ENCODE peak calls at places on chromosomes 6 and 20, in four cellular contexts. T is HL-60, I is K562, W is GM12878. Z is an unnamed sample.

GRCh38 chr20:4512891-4513550 is 208.7 kb upstream of the PRND start:
- DNase-seq in I (no peak), T (no peak), W (no peak), Z (no peak)

GRCh38 chr6:5036309-5036708 is 32.5 kb upstream of the RPP40 start:
- DNase-seq in T (no peak), W (no peak), I (peak; percentile 34), Z (no peak)

GRCh38 chr6:146905313-146905712 is 298.9 kb upstream of the STXBP5 start:
- DNase-seq in I (no peak), T (no peak), W (no peak), Z (no peak)

GRCh38 chr6:40722553-40723258 is 135.5 kb upstream of the LRFN2 start:
- DNase-seq in T (no peak), I (no peak), W (no peak), Z (no peak)

GRCh38 chr6:105873256-105873704 is 212.9 kb upstream of the PRDM1 start:
- DNase-seq in W (no peak), T (no peak), I (no peak), Z (no peak)

GRCh38 chr20:2122921-2123320 is 21.3 kb downstream of the STK35 start:
- DNase-seq in I (no peak), W (no peak), T (no peak), Z (no peak)

GRCh38 chr6:90383212-90383611 is 86.6 kb upstream of the BACH2 start:
- DNase-seq in W (no peak), I (no peak), T (no peak), Z (no peak)

GRCh38 chr20:48682529-48683385 is 145.0 kb downstream of the PREX1 start:
- DNase-seq in I (peak; percentile 68), W (no peak), T (no peak), Z (no peak)

GRCh38 chr6:28871335-28872156 is 52.2 kb downstream of the TRIM27 start:
- DNase-seq in I (no peak), W (no peak), T (no peak), Z (no peak)

GRCh38 chr6:11653028-11653583 is 115.6 kb downstream of the TMEM170B start:
- DNase-seq in I (no peak), W (no peak), T (peak; percentile 5), Z (peak; percentile 19)

GRCh38 chr20:53547664-53548239 is 45.9 kb downstream of the ZNF217 start:
- DNase-seq in W (peak; percentile 21), T (no peak), I (peak; percentile 41), Z (peak; percentile 37)

GRCh38 chr20:19672498-19672897 is 85.6 kb upstream of the RIN2 start:
- DNase-seq in T (no peak), I (no peak), W (no peak), Z (no peak)

GRCh38 chr6:14857501-14857900 is 388.4 kb upstream of the JARID2 start:
- DNase-seq in T (no peak), I (no peak), W (no peak), Z (no peak)

GRCh38 chr20:40604416-40604815 is 84.6 kb downstream of the MAFB start:
- DNase-seq in I (no peak), T (no peak), W (no peak), Z (no peak)

GRCh38 chr6:122758927-122759334 is 20.6 kb upstream of the FABP7 start:
- DNase-seq in T (no peak), I (no peak), W (no peak), Z (no peak)

GRCh38 chr6:35397806-35398418 is 54.2 kb upstream of the FANCE start:
- DNase-seq in I (no peak), W (no peak), T (no peak), Z (no peak)

GRCh38 chr20:58787211-58788067 is 63.3 kb downstream of the GNAS-AS1 start:
- DNase-seq in T (no peak), I (no peak), W (no peak), Z (no peak)

GRCh38 chr6:32148289-32148688 is 3.5 kb downstream of the PRRT1 start:
- DNase-seq in T (no peak), W (no peak), I (no peak), Z (no peak)

GRCh38 chr6:34601706-34602105 is 45.6 kb upstream of the SPDEF start:
- DNase-seq in I (no peak), T (no peak), W (no peak), Z (no peak)

GRCh38 chr6:36772401-36772800 is 66.8 kb downstream of the CPNE5 start:
- DNase-seq in W (no peak), T (no peak), I (no peak), Z (no peak)

GRCh38 chr6:3267162-3267561 is 8.4 kb downstream of the PSMG4 start:
- DNase-seq in W (no peak), T (no peak), I (no peak), Z (no peak)

GRCh38 chr6:145347256-145347655 is 388.1 kb downstream of the EPM2A start:
- DNase-seq in W (no peak), T (no peak), I (no peak), Z (no peak)

GRCh38 chr6:134531611-134532010 is 213.7 kb upstream of the SGK1 start:
- DNase-seq in I (no peak), W (no peak), T (no peak), Z (no peak)

GRCh38 chr20:11521831-11522230 is 395.9 kb upstream of the BTBD3 start:
- DNase-seq in T (no peak), W (no peak), I (no peak), Z (no peak)

GRCh38 chr20:36493801-36494114 is 47.6 kb upstream of the MYL9 start:
- DNase-seq in W (no peak), T (no peak), I (no peak), Z (no peak)

GRCh38 chr20:35387334-35387733 is 24.4 kb downstream of the UQCC1 start:
- DNase-seq in T (no peak), I (no peak), W (no peak), Z (no peak)

GRCh38 chr20:2329286-2329685 is 33.5 kb downstream of the TGM3 start:
- DNase-seq in T (no peak), I (no peak), W (no peak), Z (no peak)

GRCh38 chr20:8782804-8783203 is 286.1 kb upstream of the PLCB4 start:
- DNase-seq in T (no peak), W (no peak), I (no peak), Z (no peak)

GRCh38 chr6:144652292-144652891 is 367.3 kb downstream of the UTRN start:
- DNase-seq in I (no peak), T (no peak), W (no peak), Z (no peak)

GRCh38 chr6:17886891-17887290 is 100.5 kb downstream of the KIF13A start:
- DNase-seq in W (no peak), I (no peak), T (no peak), Z (no peak)

GRCh38 chr6:85429346-85429745 is 20.5 kb upstream of the NT5E start:
- DNase-seq in W (no peak), T (no peak), I (no peak), Z (no peak)

GRCh38 chr6:44476849-44477248 is 89.3 kb downstream of the CDC5L start:
- DNase-seq in T (no peak), I (no peak), W (no peak), Z (no peak)

GRCh38 chr6:138545621-138545980 is 46.3 kb upstream of the NHSL1 start:
- DNase-seq in T (no peak), W (no peak), I (no peak), Z (no peak)

GRCh38 chr6:3540980-3541379 is 84.1 kb upstream of the SLC22A23 start:
- DNase-seq in T (no peak), I (no peak), W (no peak), Z (no peak)

GRCh38 chr6:110528051-110528929 is 51.9 kb upstream of the SLC22A16 start:
- DNase-seq in I (peak; percentile 60), W (peak; percentile 28), T (no peak), Z (peak; percentile 30)

GRCh38 chr6:79570802-79571367 is 33.7 kb upstream of the LCA5 start:
- DNase-seq in W (no peak), I (peak; percentile 38), T (no peak), Z (no peak)

GRCh38 chr6:79574636-79575035 is 37.4 kb upstream of the LCA5 start:
- DNase-seq in W (no peak), T (no peak), I (no peak), Z (no peak)

DNA sequence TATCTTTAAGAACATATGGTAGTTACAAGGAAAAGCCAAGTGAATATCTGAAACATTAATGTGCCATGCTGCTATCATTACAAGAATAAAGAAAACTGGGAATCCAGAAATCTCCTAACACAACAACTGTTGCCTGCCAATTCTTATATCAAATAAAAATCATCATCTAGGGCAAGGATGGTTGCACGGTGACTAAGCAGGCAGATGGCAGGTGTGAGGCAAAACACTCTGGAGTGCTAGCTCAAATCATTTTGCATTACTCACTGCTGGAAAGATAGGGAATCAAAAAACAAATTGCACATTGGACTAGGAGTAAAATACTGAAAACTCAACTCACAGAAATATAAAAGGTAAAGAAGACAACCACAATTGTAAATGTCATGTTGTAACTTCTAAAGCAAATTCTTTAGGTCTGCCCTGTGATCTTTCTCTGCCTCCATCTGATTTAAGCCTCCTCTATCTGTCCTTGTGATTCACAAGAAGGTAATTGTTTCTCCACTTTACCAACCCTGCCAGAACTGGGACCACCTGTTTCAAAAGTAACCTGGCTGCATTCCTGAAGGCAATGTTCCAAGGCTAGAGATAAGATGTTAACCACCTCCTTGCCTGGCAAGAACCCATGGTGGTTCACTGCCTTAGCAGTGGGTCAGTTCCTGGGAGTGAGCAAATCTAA is 33.0 kb upstream of the LCA5 start:
- DNase-seq in I (no peak), T (no peak), W (no peak), Z (no peak)
- TF ChIP-seq SPI1 in I (no peak), T (no peak), W (no peak), Z (no peak)

DNA sequence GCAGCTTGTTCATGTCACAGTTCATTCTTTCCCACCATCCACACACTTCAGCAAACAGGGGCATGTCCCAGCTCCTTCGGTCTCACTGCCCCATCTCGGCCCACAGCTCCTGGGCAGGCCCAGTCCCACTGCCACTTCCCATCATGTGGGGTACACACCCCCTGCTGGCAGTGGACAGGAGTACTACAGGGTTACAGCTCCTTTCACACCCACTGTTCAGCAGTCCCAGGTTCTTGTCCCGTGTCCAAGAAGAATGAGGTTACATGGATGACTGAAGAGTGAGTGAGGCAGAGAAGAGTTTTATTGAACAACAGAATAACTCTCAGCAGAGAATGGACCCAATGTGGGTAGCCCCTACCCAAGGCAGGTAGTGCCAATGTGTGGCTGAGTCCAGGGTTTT is 77.8 kb upstream of the SMLR1 start:
- DNase-seq in I (no peak), W (no peak), T (no peak), Z (no peak)
- TF ChIP-seq SPI1 in I (no peak), W (no peak), T (no peak), Z (no peak)

GRCh38 chr6:24908555-24908954 is 27.2 kb downstream of the RIPOR2 start:
- DNase-seq in I (no peak), W (no peak), T (no peak), Z (no peak)
- TF ChIP-seq SPI1 in I (no peak), W (no peak), T (no peak), Z (no peak)

DNA sequence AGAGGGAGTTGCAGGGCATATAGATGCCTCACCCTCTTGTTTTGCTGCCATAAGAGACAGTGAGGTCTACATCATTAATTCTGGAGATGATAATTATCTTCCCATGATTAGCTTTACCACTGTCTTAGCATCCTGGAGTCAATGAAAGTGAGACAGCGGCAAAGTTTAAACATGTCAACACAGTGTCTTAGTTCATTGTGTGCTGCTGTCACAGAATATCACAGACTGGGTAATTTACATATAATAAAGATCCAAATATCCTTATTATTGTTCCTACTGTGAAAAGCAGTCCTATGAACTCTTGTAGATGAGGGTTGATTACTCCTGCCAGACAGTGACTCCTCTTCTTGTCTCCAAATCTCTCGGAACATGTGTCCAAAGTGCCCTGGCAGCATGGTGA is 658.6 kb upstream of the ADGRB3 start:
- DNase-seq in I (no peak), T (no peak), W (no peak), Z (no peak)
- TF ChIP-seq SPI1 in I (no peak), T (no peak), W (no peak), Z (no peak)

GRCh38 chr6:158211273-158212055 is 43.3 kb downstream of the GTF2H5 start:
- DNase-seq in I (no peak), W (no peak), T (no peak), Z (no peak)
- TF ChIP-seq SPI1 in I (no peak), W (no peak), T (no peak), Z (no peak)